ENCODE peak calls at places on chromosomes 3 and 15, in nine cellular contexts. E is stomach; Y is lower leg skin; D is ovary; B is cardiac fibroblast; N is AG09309; A is CD8-positive, alpha-beta T cell; L is MM.1S; J is heart right ventricle. V is an unnamed sample.

GRCh38 chr3:126961191-126961790 is 21.6 kb upstream of the PLXNA1 start:
- DNase-seq in E (no peak), Y (peak), D (peak), B (peak), N (peak), A (no peak), L (no peak), J (peak), V (peak)

GRCh38 chr3:20078194-20078709 is 38.0 kb downstream of the KAT2B start:
- DNase-seq in E (no peak), Y (no peak), D (no peak), B (no peak), N (no peak), A (no peak), L (no peak), J (no peak), V (no peak)

GRCh38 chr3:194100856-194101390 is 35.0 kb upstream of the HES1 start:
- DNase-seq in E (no peak), Y (no peak), D (no peak), B (no peak), N (no peak), A (no peak), L (peak), J (no peak), V (no peak)

GRCh38 chr3:177447938-177448337 is 250.7 kb upstream of the TBL1XR1 start:
- DNase-seq in E (peak), Y (no peak), D (no peak), B (no peak), N (no peak), A (no peak), L (no peak), J (no peak), V (peak)

GRCh38 chr3:127410678-127411077 is 122.8 kb upstream of the PRR20G start:
- DNase-seq in E (no peak), Y (peak), D (no peak), B (no peak), N (no peak), A (no peak), L (no peak), J (no peak), V (no peak)

GRCh38 chr15:56082263-56082761 is 88.9 kb upstream of the NEDD4 start:
- DNase-seq in E (no peak), Y (no peak), D (no peak), B (no peak), N (no peak), A (no peak), L (no peak), J (no peak), V (no peak)

GRCh38 chr3:13452490-13453335 is 27.4 kb upstream of the HDAC11 start:
- DNase-seq in E (no peak), Y (no peak), D (peak), B (peak), N (peak), A (peak), L (peak), J (no peak), V (no peak)

GRCh38 chr3:196251918-196252317 is 35.6 kb downstream of the SLC51A start:
- DNase-seq in E (no peak), Y (no peak), D (no peak), B (no peak), N (no peak), A (no peak), L (no peak), J (no peak), V (no peak)

GRCh38 chr15:40871749-40872617 is 2.1 kb downstream of the RHOV start:
- DNase-seq in E (peak), Y (no peak), D (no peak), B (no peak), N (no peak), A (no peak), L (no peak), J (no peak), V (peak)

GRCh38 chr3:24704496-24704895 is 209.8 kb upstream of the THRB start:
- DNase-seq in E (no peak), Y (no peak), D (no peak), B (peak), N (no peak), A (no peak), L (no peak), J (no peak), V (no peak)

GRCh38 chr15:92861742-92862141 is 38.4 kb upstream of the CHD2 start:
- DNase-seq in E (no peak), Y (no peak), D (no peak), B (no peak), N (no peak), A (no peak), L (no peak), J (no peak), V (no peak)

GRCh38 chr15:29788433-29789034 is 33.7 kb downstream of the TJP1 start:
- DNase-seq in E (no peak), Y (no peak), D (no peak), B (peak), N (no peak), A (no peak), L (no peak), J (no peak), V (no peak)

GRCh38 chr3:62940763-62941632 is 65.8 kb upstream of the CADPS start:
- DNase-seq in E (no peak), Y (no peak), D (no peak), B (peak), N (peak), A (no peak), L (no peak), J (no peak), V (no peak)

GRCh38 chr3:151357461-151357850 is 27.1 kb downstream of the P2RY12 start:
- DNase-seq in E (no peak), Y (no peak), D (no peak), B (no peak), N (no peak), A (no peak), L (no peak), J (no peak), V (no peak)

GRCh38 chr3:12159227-12159601 is 502 bp upstream of the TIMP4 start:
- DNase-seq in E (no peak), Y (no peak), D (no peak), B (peak), N (no peak), A (no peak), L (no peak), J (no peak), V (no peak)

GRCh38 chr3:66253790-66254620 is 33.2 kb downstream of the SLC25A26 start:
- DNase-seq in E (no peak), Y (no peak), D (no peak), B (peak), N (no peak), A (no peak), L (peak), J (no peak), V (no peak)

GRCh38 chr15:70763950-70764730 is 782 bp upstream of the UACA start:
- DNase-seq in E (no peak), Y (no peak), D (no peak), B (no peak), N (no peak), A (no peak), L (no peak), J (no peak), V (no peak)

GRCh38 chr3:24682141-24682547 is 187.5 kb upstream of the THRB start:
- DNase-seq in E (no peak), Y (no peak), D (no peak), B (peak), N (peak), A (no peak), L (no peak), J (no peak), V (no peak)

GRCh38 chr15:69129026-69129385 is 31.4 kb upstream of the GLCE start:
- DNase-seq in E (no peak), Y (no peak), D (no peak), B (peak), N (no peak), A (no peak), L (no peak), J (no peak), V (no peak)

GRCh38 chr15:58053236-58054153 is 12.0 kb downstream of the ALDH1A2 start:
- DNase-seq in E (no peak), Y (no peak), D (no peak), B (no peak), N (no peak), A (no peak), L (no peak), J (no peak), V (no peak)

GRCh38 chr3:81513591-81513990 is 247.9 kb downstream of the GBE1 start:
- DNase-seq in E (no peak), Y (no peak), D (no peak), B (no peak), N (no peak), A (no peak), L (no peak), J (no peak), V (no peak)

GRCh38 chr3:108486272-108486787 is 24.1 kb downstream of the MYH15 start:
- DNase-seq in E (no peak), Y (no peak), D (no peak), B (no peak), N (no peak), A (no peak), L (no peak), J (no peak), V (no peak)

GRCh38 chr15:76401285-76401684 is 64.7 kb downstream of the ISL2 start:
- DNase-seq in E (no peak), Y (no peak), D (no peak), B (peak), N (peak), A (no peak), L (no peak), J (no peak), V (no peak)

GRCh38 chr15:58760385-58761009 is 10.6 kb upstream of the MINDY2 start:
- DNase-seq in E (no peak), Y (no peak), D (no peak), B (no peak), N (no peak), A (no peak), L (no peak), J (no peak), V (no peak)

GRCh38 chr3:15899438-15899837 is 101.7 kb upstream of the ANKRD28 start:
- DNase-seq in E (no peak), Y (no peak), D (no peak), B (peak), N (peak), A (no peak), L (no peak), J (no peak), V (no peak)

GRCh38 chr15:83178869-83179325 is 28.7 kb downstream of the HDGFL3 start:
- DNase-seq in E (no peak), Y (no peak), D (no peak), B (no peak), N (no peak), A (no peak), L (no peak), J (no peak), V (no peak)

GRCh38 chr15:74937226-74937601 is 659 bp downstream of the COX5A start:
- DNase-seq in E (no peak), Y (no peak), D (no peak), B (no peak), N (no peak), A (no peak), L (no peak), J (no peak), V (no peak)

GRCh38 chr3:67000006-67000405 is 1.9 kb downstream of the KBTBD8 start:
- DNase-seq in E (no peak), Y (no peak), D (no peak), B (peak), N (no peak), A (no peak), L (peak), J (no peak), V (no peak)

GRCh38 chr3:126835472-126836219 is 131.6 kb downstream of the CHCHD6 start:
- DNase-seq in E (no peak), Y (no peak), D (no peak), B (peak), N (peak), A (no peak), L (no peak), J (no peak), V (no peak)

GRCh38 chr3:8236264-8236663 is 265.4 kb upstream of the LMCD1 start:
- DNase-seq in E (no peak), Y (no peak), D (no peak), B (no peak), N (no peak), A (no peak), L (no peak), J (no peak), V (no peak)

GRCh38 chr3:133380481-133381225 is 19.2 kb upstream of the BFSP2 start:
- DNase-seq in E (no peak), Y (peak), D (no peak), B (no peak), N (no peak), A (no peak), L (no peak), J (no peak), V (no peak)

GRCh38 chr15:92907229-92907628 is 7.1 kb downstream of the CHD2 start:
- DNase-seq in E (no peak), Y (no peak), D (no peak), B (peak), N (no peak), A (no peak), L (no peak), J (no peak), V (no peak)

GRCh38 chr3:31882895-31883294 is 98.2 kb downstream of the OSBPL10 start:
- DNase-seq in E (no peak), Y (no peak), D (no peak), B (no peak), N (no peak), A (no peak), L (no peak), J (no peak), V (no peak)

GRCh38 chr3:99720985-99721632 is 82.7 kb downstream of the COL8A1 start:
- DNase-seq in E (no peak), Y (no peak), D (no peak), B (peak), N (no peak), A (no peak), L (no peak), J (peak), V (peak)

GRCh38 chr15:51759557-51760070 is 8.2 kb downstream of the TMOD2 start:
- DNase-seq in E (no peak), Y (no peak), D (peak), B (peak), N (peak), A (no peak), L (no peak), J (peak), V (peak)
- TF ChIP-seq CTCF in E (no peak), Y (no peak), D (no peak), B (peak), N (peak), A (no peak), L (peak), J (peak), V (no peak)

DNA sequence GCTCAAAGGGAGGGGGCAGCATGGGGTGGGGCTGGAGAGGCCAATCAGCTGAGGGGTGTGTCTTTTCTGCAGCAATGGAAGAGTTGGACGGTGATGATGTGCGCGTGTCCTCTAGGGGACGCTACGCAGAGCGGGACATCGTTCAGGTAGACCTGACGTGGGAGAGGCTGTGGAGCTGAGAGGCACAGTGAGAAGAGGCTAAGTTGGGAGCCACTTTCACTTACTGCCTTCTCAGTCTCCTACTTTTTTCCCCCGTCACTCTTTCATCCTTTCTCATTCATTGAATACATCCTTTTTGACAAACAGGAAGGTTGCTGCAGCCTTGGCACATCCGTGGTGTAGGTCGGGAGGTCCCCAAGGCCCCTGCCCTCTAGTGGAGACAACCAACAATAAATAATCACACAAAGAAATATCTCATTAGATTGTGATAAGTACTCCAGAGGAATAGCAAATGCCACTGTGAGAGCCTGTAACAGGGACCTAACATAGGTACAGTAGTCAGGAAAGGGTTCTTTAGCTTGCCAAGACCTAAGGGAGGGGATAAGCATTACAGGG is 4.4 kb upstream of the BRPF1 start:
- DNase-seq in E (no peak), Y (no peak), D (no peak), B (peak), N (no peak), A (peak), L (peak), J (no peak), V (no peak)
- H3K4me3 ChIP-seq in E (no peak), Y (no peak), D (no peak), B (no peak), N (no peak), A (peak), L (peak), J (no peak), V (no peak)

GRCh38 chr15:52695146-52695545 is 16.0 kb upstream of the ATOSA start:
- DNase-seq in E (no peak), Y (no peak), D (no peak), B (no peak), N (no peak), A (no peak), L (no peak), J (no peak), V (no peak)

GRCh38 chr15:52683585-52683984 is 4.4 kb upstream of the ATOSA start:
- DNase-seq in E (no peak), Y (no peak), D (no peak), B (no peak), N (no peak), A (no peak), L (peak), J (no peak), V (no peak)

GRCh38 chr15:52689562-52689961 is 10.4 kb upstream of the ATOSA start:
- DNase-seq in E (no peak), Y (no peak), D (no peak), B (no peak), N (no peak), A (no peak), L (no peak), J (no peak), V (no peak)
- TF ChIP-seq CTCF in E (no peak), Y (no peak), D (no peak), B (no peak), N (no peak), A (no peak), L (no peak), J (no peak), V (no peak)

DNA sequence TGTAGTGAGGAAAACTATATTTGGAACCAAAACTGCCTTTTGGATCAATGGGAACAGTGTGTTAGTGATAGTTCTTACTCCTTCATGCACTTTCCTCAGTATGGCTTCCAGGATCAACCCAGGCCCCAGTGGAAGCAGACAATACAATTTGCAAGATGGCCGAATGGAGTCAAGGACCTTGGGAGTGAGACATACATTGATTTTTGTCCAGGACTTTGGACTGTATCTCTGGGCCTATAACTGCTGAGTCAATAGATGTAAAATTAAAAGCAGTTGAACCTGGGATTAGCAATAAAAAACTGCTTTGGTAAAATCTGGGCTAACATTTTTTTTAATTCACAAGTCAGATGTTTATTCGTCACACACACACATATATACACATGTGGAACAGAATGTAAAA is 1.8 kb downstream of the ARRDC4 start:
- DNase-seq in E (no peak), Y (no peak), D (no peak), B (no peak), N (no peak), A (no peak), L (no peak), J (no peak), V (no peak)
- H3K4me3 ChIP-seq in E (peak), Y (no peak), D (peak), B (no peak), N (no peak), A (no peak), L (no peak), J (peak), V (peak)

V was measured in lower lobe of right lung.